ENCODE peak calls at places on chromosomes 4 and X, in five cellular contexts. H, X, D, J and W are unnamed samples.

GRCh38 chr4:6595897-6596537 is 21.0 kb downstream of the MAN2B2 start:
- DNase-seq in H (no peak), X (peak; percentile 65), D (no peak), J (no peak), W (peak; percentile 86)

GRCh38 chr4:123190176-123190575 is 206.4 kb upstream of the SPRY1 start:
- DNase-seq in H (no peak), X (no peak), D (no peak), J (no peak), W (no peak)

GRCh38 chrX:11321986-11322385 is 28.8 kb downstream of the AMELX start:
- DNase-seq in H (no peak), X (no peak), D (no peak), J (no peak), W (no peak)

GRCh38 chr4:110165382-110166285 is 32.8 kb downstream of the ELOVL6 start:
- DNase-seq in H (no peak), X (peak; percentile 29), D (peak; percentile 8), J (peak; percentile 48), W (no peak)

GRCh38 chr4:118281611-118282442 is 71.0 kb downstream of the PRSS12 start:
- DNase-seq in H (no peak), X (no peak), D (peak; percentile 43), J (no peak), W (peak; percentile 71)

GRCh38 chr4:119666653-119667091 is 38.1 kb upstream of the PDE5A start:
- DNase-seq in H (no peak), X (no peak), D (peak; percentile 44), J (no peak), W (no peak)

GRCh38 chrX:52422884-52423283 is 54.1 kb downstream of the XAGE2 start:
- DNase-seq in H (no peak), X (no peak), D (no peak), J (no peak), W (no peak)

GRCh38 chr4:6963139-6963611 is 53.5 kb downstream of the TBC1D14 start:
- DNase-seq in H (no peak), X (peak; percentile 45), D (no peak), J (no peak), W (no peak)

GRCh38 chr4:183348706-183349659 is 26.8 kb upstream of the CLDN24 start:
- DNase-seq in H (no peak), X (no peak), D (no peak), J (no peak), W (no peak)

GRCh38 chrX:136386173-136386572 is 85.4 kb downstream of the ADGRG4 start:
- DNase-seq in H (no peak), X (no peak), D (no peak), J (no peak), W (no peak)

GRCh38 chr4:15451866-15452765 is 17.6 kb upstream of the CC2D2A start:
- DNase-seq in H (no peak), X (no peak), D (peak; percentile 23), J (no peak), W (no peak)

GRCh38 chrX:48487362-48487785 is 11.4 kb downstream of the FTSJ1 start:
- DNase-seq in H (no peak), X (no peak), D (no peak), J (no peak), W (no peak)

GRCh38 chrX:100413231-100413630 is 3.2 kb upstream of the PCDH19 start:
- DNase-seq in H (peak; percentile 35), X (peak; percentile 38), D (peak; percentile 79), J (peak; percentile 63), W (peak; percentile 71)

GRCh38 chr4:179605196-179605595 is 2163.0 kb upstream of the AGA start:
- DNase-seq in H (no peak), X (no peak), D (no peak), J (no peak), W (no peak)

GRCh38 chr4:62709618-62710252 is 1509.6 kb downstream of the ADGRL3 start:
- DNase-seq in H (no peak), X (peak; percentile 15), D (peak; percentile 57), J (peak; percentile 16), W (no peak)

GRCh38 chrX:71367396-71367795 is 1.2 kb downstream of the TAF1 start:
- DNase-seq in H (no peak), X (no peak), D (no peak), J (no peak), W (no peak)

GRCh38 chr4:184170996-184171395 is 46.7 kb downstream of the ENPP6 start:
- DNase-seq in H (no peak), X (no peak), D (peak; percentile 56), J (no peak), W (peak; percentile 79)

GRCh38 chrX:49276671-49277519 is 7.3 kb downstream of the PPP1R3F start:
- DNase-seq in H (no peak), X (no peak), D (no peak), J (no peak), W (no peak)

GRCh38 chr4:212438-213174 is 88.3 kb downstream of the ZNF718 start:
- DNase-seq in H (no peak), X (no peak), D (peak; percentile 6), J (peak; percentile 90), W (no peak)

GRCh38 chrX:46837543-46838481 is 969 bp downstream of the RP2 start:
- DNase-seq in H (no peak), X (peak; percentile 26), D (no peak), J (peak; percentile 5), W (no peak)

GRCh38 chr4:175947117-175947722 is 118.4 kb upstream of the WDR17 start:
- DNase-seq in H (no peak), X (peak; percentile 51), D (peak; percentile 6), J (no peak), W (no peak)

GRCh38 chrX:119685225-119686066 is 7.5 kb downstream of the SEPTIN6 start:
- DNase-seq in H (no peak), X (peak; percentile 75), D (no peak), J (no peak), W (no peak)

GRCh38 chr4:133982533-133983224 is 218.9 kb downstream of the PABPC4L start:
- DNase-seq in H (no peak), X (no peak), D (no peak), J (no peak), W (no peak)

GRCh38 chrX:101813200-101813599 is 118.6 kb downstream of the ZMAT1 start:
- DNase-seq in H (no peak), X (no peak), D (no peak), J (no peak), W (no peak)

GRCh38 chr4:139367421-139368090 is 65.3 kb upstream of the NDUFC1 start:
- DNase-seq in H (no peak), X (no peak), D (no peak), J (no peak), W (no peak)

DNA sequence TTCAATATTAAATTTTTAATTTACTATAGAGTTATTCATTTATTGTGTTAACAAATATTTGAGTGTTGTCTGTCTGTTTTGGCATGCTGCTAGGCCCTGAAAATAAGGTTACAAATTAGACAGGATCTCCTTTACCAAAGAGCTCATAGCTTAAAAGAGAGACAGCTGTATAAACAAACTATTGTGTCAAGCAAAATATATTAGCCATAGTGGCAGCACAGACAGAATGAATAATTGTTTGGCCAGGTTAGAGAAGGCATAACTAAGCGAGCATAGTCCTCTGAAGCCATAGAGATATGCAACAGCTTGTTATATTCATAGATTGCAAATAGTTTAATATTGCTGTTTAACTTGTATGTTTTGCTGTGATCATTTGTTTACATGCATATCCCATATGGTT is 66.7 kb upstream of the NDUFC1 start:
- DNase-seq in H (no peak), X (no peak), D (no peak), J (no peak), W (no peak)
- H3K9me3 ChIP-seq in H (no peaks in the 10 kb centered on the region), X (no peaks in the 10 kb centered on the region), D (no peaks in the 10 kb centered on the region), J (no peaks in the 10 kb centered on the region), W (no peaks in the 10 kb centered on the region)

GRCh38 chrX:103453655-103454054 is 65.6 kb downstream of the RAB40A start:
- DNase-seq in H (no peak), X (no peak), D (no peak), J (no peak), W (no peak)
- H3K27ac ChIP-seq in H (no peak overlapping the region), X (no peak overlapping the region), D (no peak overlapping the region), J (peak overlapping the region; percentile 91), W (no peak overlapping the region)

DNA sequence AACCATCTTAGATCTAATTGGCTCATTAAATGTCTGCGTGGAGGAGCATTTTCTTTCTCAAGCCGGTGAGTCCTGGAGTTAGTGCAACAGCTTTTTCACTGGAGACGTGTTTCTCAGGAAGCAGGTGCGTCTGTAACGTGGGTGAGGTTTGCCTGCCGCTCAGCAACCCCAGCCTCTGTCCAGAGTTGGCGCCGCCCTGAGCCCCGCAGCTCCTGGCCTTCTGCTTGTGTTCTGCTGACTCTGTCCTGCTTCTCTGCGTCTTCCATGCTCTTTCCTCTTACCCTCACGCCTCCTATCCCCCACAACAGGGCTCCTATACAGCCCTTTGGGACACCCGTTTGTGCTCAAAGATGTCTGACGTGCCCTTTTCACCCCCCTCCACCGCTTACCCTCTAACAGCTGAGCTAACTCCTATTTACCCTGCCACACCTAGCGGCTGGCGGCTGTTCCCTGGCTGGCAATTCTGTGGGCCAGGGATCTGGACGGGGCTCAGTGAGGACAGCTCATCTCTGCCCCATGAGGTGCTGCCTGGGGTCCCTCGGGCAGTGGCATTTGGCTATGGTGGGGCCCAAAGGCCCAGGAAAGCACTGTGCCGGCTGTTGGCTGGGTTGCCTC is 18.8 kb downstream of the DOK7 start:
- DNase-seq in H (no peak), X (no peak), D (no peak), J (no peak), W (no peak)
- H3K4me1 ChIP-seq in H (peaks cover 11% of the 10 kb centered on the region), X (peaks cover 26% of the 10 kb centered on the region), D (peaks cover 53% of the 10 kb centered on the region), J (peaks cover 19% of the 10 kb centered on the region), W (no peaks in the 10 kb centered on the region)

GRCh38 chr4:25223770-25224375 is 10.0 kb upstream of the PI4K2B start:
- DNase-seq in H (no peak), X (peak; percentile 57), D (peak; percentile 44), J (no peak), W (peak; percentile 81)
- H3K9me3 ChIP-seq in H (peaks cover 53% of the 10 kb centered on the region), X (peaks cover 25% of the 10 kb centered on the region), D (peaks cover 23% of the 10 kb centered on the region), J (peaks cover 8% of the 10 kb centered on the region), W (peaks cover 65% of the 10 kb centered on the region)

GRCh38 chr4:19694829-19695228 is 556.9 kb upstream of the SLIT2 start:
- DNase-seq in H (no peak), X (peak; percentile 5), D (no peak), J (no peak), W (no peak)
- H3K27ac ChIP-seq in H (no peak overlapping the region), X (no peak overlapping the region), D (no peak overlapping the region), J (no peak overlapping the region), W (no peak overlapping the region)

GRCh38 chrX:111597967-111598366 is 83.0 kb upstream of the ALG13 start:
- DNase-seq in H (no peak), X (no peak), D (no peak), J (no peak), W (no peak)
- H3K4me1 ChIP-seq in H (no peaks in the 10 kb centered on the region), X (no peaks in the 10 kb centered on the region), D (no peaks in the 10 kb centered on the region), J (no peaks in the 10 kb centered on the region), W (no peaks in the 10 kb centered on the region)

DNA sequence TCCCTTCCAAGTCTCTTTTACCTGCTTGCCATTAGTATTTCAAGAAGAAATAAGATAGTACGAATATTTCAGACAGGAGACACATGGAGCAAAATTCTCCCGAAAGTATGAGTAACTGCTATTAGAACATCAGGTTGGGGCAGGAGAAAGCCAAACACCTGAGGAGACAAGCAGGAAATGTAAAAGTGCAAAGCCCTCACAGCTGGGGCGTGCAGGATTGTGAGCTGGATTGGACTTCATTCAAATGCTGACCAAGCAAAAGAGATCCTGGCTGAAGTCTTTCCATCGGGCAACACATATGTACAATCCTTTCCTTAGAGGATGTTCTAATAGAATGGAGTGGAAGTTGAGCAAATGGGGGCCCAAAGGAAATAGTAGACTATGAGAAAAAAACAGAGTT is 76.8 kb downstream of the DTHD1 start:
- DNase-seq in H (no peak), X (no peak), D (no peak), J (no peak), W (no peak)
- H3K9me3 ChIP-seq in H (no peaks in the 10 kb centered on the region), X (no peaks in the 10 kb centered on the region), D (no peaks in the 10 kb centered on the region), J (no peaks in the 10 kb centered on the region), W (no peaks in the 10 kb centered on the region)

GRCh38 chr4:70976251-70976650 is 17.2 kb upstream of the DCK start:
- DNase-seq in H (no peak), X (no peak), D (no peak), J (no peak), W (no peak)
- H3K27ac ChIP-seq in H (no peak overlapping the region), X (no peak overlapping the region), D (no peak overlapping the region), J (no peak overlapping the region), W (no peak overlapping the region)